ENCODE peak calls at places on chromosomes 16 and 17, in seven cellular contexts. V, D, E, Z, H, A and K are unnamed samples.

GRCh38 chr16:65601781-65602180 is 479.9 kb upstream of the CDH11 start:
- DNase-seq in D (no peak), H (no peak), Z (no peak), A (no peak), V (no peak), E (no peak), K (no peak)

GRCh38 chr17:78421534-78422266 is 43.3 kb downstream of the PGS1 start:
- DNase-seq in A (peak; percentile 84), E (no peak), Z (peak; percentile 75), H (peak; percentile 80), D (peak; percentile 65), V (peak; percentile 32), K (peak; percentile 92)

GRCh38 chr16:84096447-84097005 is 20.2 kb downstream of the MBTPS1 start:
- DNase-seq in D (no peak), E (no peak), A (peak; percentile 49), Z (no peak), V (no peak), H (no peak), K (peak; percentile 53)

GRCh38 chr16:56408379-56409098 is 16.8 kb downstream of the AMFR start:
- DNase-seq in D (no peak), V (no peak), A (peak; percentile 17), E (no peak), Z (no peak), H (no peak), K (no peak)

GRCh38 chr17:12738624-12739023 is 50.7 kb upstream of the ARHGAP44 start:
- DNase-seq in H (no peak), V (no peak), A (no peak), E (no peak), D (no peak), Z (no peak), K (no peak)

GRCh38 chr17:82351254-82351712 is 7.8 kb upstream of the TEX19 start:
- DNase-seq in E (no peak), A (no peak), V (no peak), H (peak; percentile 13), D (no peak), Z (no peak), K (no peak)

GRCh38 chr17:57930239-57930638 is 25.0 kb downstream of the CUEDC1 start:
- DNase-seq in D (no peak), E (no peak), Z (no peak), H (no peak), V (no peak), A (no peak), K (no peak)

GRCh38 chr17:50188521-50189395 is 12.7 kb downstream of the COL1A1 start:
- DNase-seq in A (no peak), V (no peak), D (no peak), E (no peak), H (no peak), Z (peak; percentile 12), K (no peak)

GRCh38 chr17:3889613-3890012 is 3.2 kb downstream of the CAMKK1 start:
- DNase-seq in E (no peak), Z (no peak), D (no peak), A (no peak), V (no peak), H (no peak), K (no peak)

GRCh38 chr17:76690596-76691280 is 20.0 kb downstream of the MXRA7 start:
- DNase-seq in V (no peak), D (no peak), E (no peak), Z (no peak), A (no peak), H (no peak), K (no peak)

GRCh38 chr16:27724491-27724878 is 174.5 kb downstream of the KATNIP start:
- DNase-seq in Z (no peak), H (no peak), D (no peak), A (no peak), V (no peak), E (no peak), K (no peak)

GRCh38 chr16:50260206-50261159 is 5.9 kb upstream of the ADCY7 start:
- DNase-seq in D (no peak), V (no peak), A (no peak), Z (no peak), H (no peak), E (no peak), K (no peak)

GRCh38 chr17:28227278-28228108 is 91.5 kb upstream of the TMEM97 start:
- DNase-seq in Z (peak; percentile 27), V (no peak), D (no peak), H (peak; percentile 24), A (peak; percentile 81), E (no peak), K (peak; percentile 87)

GRCh38 chr17:82985973-82986372 is 93.4 kb upstream of the METRNL start:
- DNase-seq in V (no peak), E (no peak), Z (no peak), H (no peak), A (peak; percentile 47), D (peak; percentile 56), K (peak; percentile 46)

GRCh38 chr16:1979271-1980025 is 1.8 kb downstream of the NOXO1 start:
- DNase-seq in H (no peak), A (peak; percentile 92), V (no peak), E (no peak), Z (no peak), D (no peak), K (peak; percentile 93)

GRCh38 chr17:45388604-45389325 is 43.9 kb downstream of the ARHGAP27 start:
- DNase-seq in Z (no peak), V (no peak), D (no peak), A (no peak), H (no peak), E (no peak), K (no peak)

GRCh38 chr17:15220785-15221184 is 44.3 kb downstream of the PMP22 start:
- DNase-seq in E (no peak), D (no peak), V (no peak), Z (no peak), H (no peak), A (no peak), K (no peak)

GRCh38 chr17:28528329-28529011 is 22.3 kb downstream of the FOXN1 start:
- DNase-seq in V (no peak), A (peak; percentile 69), D (no peak), E (no peak), H (no peak), Z (no peak), K (no peak)

GRCh38 chr17:79954281-79955166 is 81.1 kb downstream of the TBC1D16 start:
- DNase-seq in A (no peak), E (no peak), Z (no peak), D (no peak), H (no peak), V (no peak), K (no peak)

GRCh38 chr17:68422821-68423220 is 34.5 kb downstream of the WIPI1 start:
- DNase-seq in E (no peak), A (no peak), H (no peak), D (no peak), Z (no peak), V (no peak), K (no peak)

GRCh38 chr17:80441133-80441578 is 26.2 kb downstream of the ENDOV start:
- DNase-seq in V (no peak), H (peak; percentile 51), D (peak; percentile 22), A (no peak), E (no peak), Z (no peak), K (no peak)

GRCh38 chr16:11263737-11264136 is 5.4 kb downstream of the TNP2 start:
- DNase-seq in D (peak; percentile 25), H (no peak), A (no peak), V (no peak), E (no peak), Z (no peak), K (no peak)

GRCh38 chr16:86931410-86931941 is 353.1 kb downstream of the FOXL1 start:
- DNase-seq in H (peak; percentile 77), E (no peak), D (no peak), A (no peak), Z (peak; percentile 34), V (peak; percentile 69), K (no peak)

GRCh38 chr16:68237243-68238028 is 1.5 kb upstream of the ESRP2 start:
- DNase-seq in A (peak; percentile 99), V (peak; percentile 94), D (peak; percentile 80), H (peak; percentile 97), E (peak; percentile 94), Z (peak; percentile 97), K (peak; percentile 98)

GRCh38 chr17:39114744-39115534 is 36.5 kb downstream of the PLXDC1 start:
- DNase-seq in H (no peak), D (no peak), V (no peak), E (no peak), Z (peak; percentile 23), A (no peak), K (no peak)

GRCh38 chr17:82095777-82096708 is 2.0 kb downstream of the FASN start:
- DNase-seq in Z (peak; percentile 18), H (no peak), E (no peak), D (no peak), V (no peak), A (no peak), K (no peak)

GRCh38 chr16:55009581-55009980 is 78.9 kb downstream of the IRX5 start:
- DNase-seq in H (no peak), D (no peak), Z (no peak), E (no peak), A (no peak), V (no peak), K (no peak)

GRCh38 chr17:47197821-47198220 is 8.7 kb upstream of the CDC27 start:
- DNase-seq in A (no peak), V (no peak), Z (no peak), D (no peak), H (no peak), E (no peak), K (no peak)

GRCh38 chr17:60495260-60495659 is 30.8 kb downstream of the APPBP2 start:
- DNase-seq in Z (no peak), E (no peak), D (no peak), V (no peak), H (no peak), A (no peak), K (no peak)
- H3K9me3 ChIP-seq in Z (no peaks in the 10 kb centered on the region), E (no peaks in the 10 kb centered on the region), D (peaks cover 16% of the 10 kb centered on the region), V (peaks cover 13% of the 10 kb centered on the region), H (no peaks in the 10 kb centered on the region), A (peaks cover 16% of the 10 kb centered on the region), K (no peaks in the 10 kb centered on the region)

GRCh38 chr17:71959129-71959528 is 161.7 kb upstream of the SOX9 start:
- DNase-seq in V (no peak), Z (no peak), E (no peak), H (no peak), A (no peak), D (no peak), K (no peak)
- TF ChIP-seq CTCF in V (peak; percentile 58), Z (peak; percentile 41), E (peak; percentile 20), H (peak; percentile 52), A (peak; percentile 51), D (no peak), K (no peak)

DNA sequence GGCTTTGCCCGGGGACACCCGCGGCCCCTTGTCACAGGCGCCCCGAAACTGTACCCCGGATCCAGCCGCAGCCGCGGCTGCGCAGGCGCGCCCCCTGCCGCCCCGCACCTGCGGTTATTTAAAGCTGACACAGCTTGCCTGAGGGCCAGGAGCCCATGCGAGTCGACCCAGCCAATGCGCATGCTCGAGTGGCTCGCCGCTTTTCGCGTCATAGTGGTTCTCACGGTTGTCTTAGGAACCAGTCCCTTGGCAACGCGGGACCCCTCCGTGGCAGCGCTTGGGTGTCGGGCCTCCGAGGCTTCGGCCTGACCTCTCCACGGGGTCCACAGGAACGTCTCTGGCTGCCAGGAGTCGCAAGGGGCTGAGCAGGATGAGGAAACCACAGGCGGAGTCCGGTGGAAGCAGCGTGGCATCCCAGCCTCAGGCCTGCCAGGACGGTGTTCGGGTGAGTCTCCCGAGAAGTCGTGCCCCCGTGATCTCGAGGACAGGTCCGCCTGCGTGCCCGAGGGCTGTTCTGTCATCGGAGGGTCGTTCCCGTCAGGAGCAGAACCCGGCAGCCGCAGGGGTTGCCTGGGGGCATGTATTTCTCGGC is 716.9 kb downstream of the KCNJ18 start:
- DNase-seq in A (no peak), D (no peak), V (no peak), Z (no peak), H (no peak), E (no peak), K (no peak)
- H3K9me3 ChIP-seq in A (no peaks in the 10 kb centered on the region), D (no peaks in the 10 kb centered on the region), V (peaks cover 46% of the 10 kb centered on the region), Z (no peaks in the 10 kb centered on the region), H (no peaks in the 10 kb centered on the region), E (no peaks in the 10 kb centered on the region), K (peaks cover 45% of the 10 kb centered on the region)

GRCh38 chr16:73040136-73040535 is 7.8 kb downstream of the ZFHX3 start:
- DNase-seq in Z (no peak), V (no peak), D (no peak), A (no peak), E (no peak), H (no peak), K (no peak)
- TF ChIP-seq CTCF in Z (no peak), V (no peak), D (no peak), A (no peak), E (no peak), H (no peak), K (no peak)